ENCODE peak calls at places on chromosomes 12 and 14, in eight cellular contexts. T, R, M, O, D, K, F and Z are unnamed samples.

GRCh38 chr14:39488600-39488999 is 56.4 kb upstream of the FBXO33 start:
- DNase-seq in T (peak), R (no peak), M (no peak), O (peak), D (no peak), K (no peak), F (no peak), Z (no peak)

GRCh38 chr12:21559855-21560569 is 33.9 kb downstream of the SPX start:
- DNase-seq in T (no peak), R (no peak), M (no peak), O (peak), D (no peak), K (no peak), F (no peak), Z (no peak)

GRCh38 chr12:82359115-82359478 is 768 bp downstream of the METTL25 start:
- DNase-seq in T (no peak), R (no peak), M (no peak), O (peak), D (no peak), K (no peak), F (no peak), Z (peak)

GRCh38 chr12:11836282-11836963 is 186.9 kb downstream of the ETV6 start:
- DNase-seq in T (no peak), R (no peak), M (peak), O (no peak), D (no peak), K (no peak), F (no peak), Z (peak)

GRCh38 chr12:49962861-49963765 is 1.4 kb downstream of the AQP5 start:
- DNase-seq in T (no peak), R (no peak), M (peak), O (peak), D (no peak), K (no peak), F (no peak), Z (no peak)

GRCh38 chr14:92122351-92122677 is 545 bp downstream of the CPSF2 start:
- DNase-seq in T (no peak), R (peak), M (no peak), O (peak), D (no peak), K (no peak), F (no peak), Z (peak)

GRCh38 chr12:81639196-81639595 is 120.0 kb downstream of the PPFIA2 start:
- DNase-seq in T (no peak), R (no peak), M (no peak), O (peak), D (no peak), K (no peak), F (no peak), Z (no peak)

GRCh38 chr14:100750762-100751699 is 24.3 kb downstream of the DLK1 start:
- DNase-seq in T (no peak), R (no peak), M (no peak), O (no peak), D (no peak), K (no peak), F (no peak), Z (no peak)

GRCh38 chr12:99670635-99671034 is 23.1 kb downstream of the GARIN6 start:
- DNase-seq in T (no peak), R (no peak), M (no peak), O (peak), D (no peak), K (no peak), F (no peak), Z (no peak)

GRCh38 chr12:52907092-52907810 is 2.4 kb upstream of the KRT8 start:
- DNase-seq in T (no peak), R (no peak), M (no peak), O (no peak), D (no peak), K (no peak), F (no peak), Z (peak)

GRCh38 chr14:37274652-37275051 is 76.9 kb downstream of the MIPOL1 start:
- DNase-seq in T (no peak), R (no peak), M (no peak), O (no peak), D (no peak), K (no peak), F (no peak), Z (no peak)

GRCh38 chr12:108299516-108299915 is 39.6 kb downstream of the CMKLR1 start:
- DNase-seq in T (no peak), R (no peak), M (no peak), O (no peak), D (no peak), K (no peak), F (no peak), Z (no peak)

GRCh38 chr14:101492716-101493115 is 68.6 kb upstream of the DIO3 start:
- DNase-seq in T (no peak), R (no peak), M (no peak), O (no peak), D (no peak), K (no peak), F (no peak), Z (no peak)

GRCh38 chr12:52436000-52436827 is 2.0 kb upstream of the KRT75 start:
- DNase-seq in T (no peak), R (no peak), M (no peak), O (peak), D (no peak), K (no peak), F (no peak), Z (no peak)

GRCh38 chr14:98959410-98959809 is 312.6 kb downstream of the BCL11B start:
- DNase-seq in T (no peak), R (no peak), M (no peak), O (no peak), D (no peak), K (no peak), F (no peak), Z (no peak)

GRCh38 chr12:52715416-52715815 is 12.1 kb upstream of the KRT77 start:
- DNase-seq in T (no peak), R (peak), M (no peak), O (no peak), D (no peak), K (no peak), F (no peak), Z (no peak)

GRCh38 chr12:91774471-91774921 is 371.1 kb downstream of the BTG1 start:
- DNase-seq in T (no peak), R (no peak), M (no peak), O (peak), D (no peak), K (no peak), F (no peak), Z (no peak)

GRCh38 chr12:52658196-52658595 is 6.2 kb upstream of the KRT2 start:
- DNase-seq in T (no peak), R (no peak), M (no peak), O (no peak), D (no peak), K (no peak), F (no peak), Z (no peak)